ENCODE peak calls at places on chromosomes 4 and X, in six cellular contexts. One of them, this sample, is unnamed.

GRCh38 chr4:1055721-1056590 is 44.5 kb downstream of the FGFRL1 start:
- ATAC-seq in sciatic nerve: peak
- ATAC-seq in right cardiac atrium: peak
- ATAC-seq in T-cell: peak
- ATAC-seq in naive B cell: peak
- ATAC-seq in activated CD8-positive, alpha-beta memory T cell treated with anti-CD3 and anti-CD28 coated beads, Interleukin-2, amount 10 ng/mL, durations not matched to agents 7 days and 5 days: peak
- ATAC-seq in this sample: peak

GRCh38 chr4:153217440-153217839 is 13.2 kb downstream of the TRIM2 start:
- ATAC-seq in activated CD8-positive, alpha-beta memory T cell treated with anti-CD3 and anti-CD28 coated beads, Interleukin-2, amount 10 ng/mL, durations not matched to agents 7 days and 5 days: no peak
- ATAC-seq in naive B cell: peak
- ATAC-seq in T-cell: no peak
- ATAC-seq in right cardiac atrium: no peak
- ATAC-seq in sciatic nerve: no peak
- ATAC-seq in this sample: no peak

GRCh38 chrX:118560380-118560932 is 64.8 kb downstream of the DOCK11 start:
- ATAC-seq in T-cell: no peak
- ATAC-seq in sciatic nerve: no peak
- ATAC-seq in activated CD8-positive, alpha-beta memory T cell treated with anti-CD3 and anti-CD28 coated beads, Interleukin-2, amount 10 ng/mL, durations not matched to agents 7 days and 5 days: no peak
- ATAC-seq in naive B cell: no peak
- ATAC-seq in right cardiac atrium: no peak
- ATAC-seq in this sample: no peak

GRCh38 chr4:152516156-152516555 is 19.7 kb downstream of the FBXW7 start:
- ATAC-seq in naive B cell: no peak
- ATAC-seq in sciatic nerve: no peak
- ATAC-seq in right cardiac atrium: no peak
- ATAC-seq in T-cell: no peak
- ATAC-seq in activated CD8-positive, alpha-beta memory T cell treated with anti-CD3 and anti-CD28 coated beads, Interleukin-2, amount 10 ng/mL, durations not matched to agents 7 days and 5 days: no peak
- ATAC-seq in this sample: peak

GRCh38 chr4:76058888-76059426 is 15.6 kb upstream of the ART3 start:
- ATAC-seq in T-cell: no peak
- ATAC-seq in right cardiac atrium: no peak
- ATAC-seq in sciatic nerve: no peak
- ATAC-seq in naive B cell: no peak
- ATAC-seq in activated CD8-positive, alpha-beta memory T cell treated with anti-CD3 and anti-CD28 coated beads, Interleukin-2, amount 10 ng/mL, durations not matched to agents 7 days and 5 days: peak
- ATAC-seq in this sample: no peak

GRCh38 chr4:150098214-150098613 is 20.0 kb downstream of the DCLK2 start:
- ATAC-seq in sciatic nerve: no peak
- ATAC-seq in naive B cell: no peak
- ATAC-seq in right cardiac atrium: no peak
- ATAC-seq in activated CD8-positive, alpha-beta memory T cell treated with anti-CD3 and anti-CD28 coated beads, Interleukin-2, amount 10 ng/mL, durations not matched to agents 7 days and 5 days: no peak
- ATAC-seq in T-cell: no peak
- ATAC-seq in this sample: peak

GRCh38 chr4:25233737-25234389 is at the start of gene PI4K2B:
- ATAC-seq in activated CD8-positive, alpha-beta memory T cell treated with anti-CD3 and anti-CD28 coated beads, Interleukin-2, amount 10 ng/mL, durations not matched to agents 7 days and 5 days: peak
- ATAC-seq in right cardiac atrium: peak
- ATAC-seq in T-cell: peak
- ATAC-seq in sciatic nerve: peak
- ATAC-seq in naive B cell: peak
- ATAC-seq in this sample: peak

GRCh38 chrX:130778773-130779172 is 124.2 kb downstream of the ENOX2 start:
- ATAC-seq in naive B cell: no peak
- ATAC-seq in sciatic nerve: no peak
- ATAC-seq in right cardiac atrium: no peak
- ATAC-seq in T-cell: no peak
- ATAC-seq in activated CD8-positive, alpha-beta memory T cell treated with anti-CD3 and anti-CD28 coated beads, Interleukin-2, amount 10 ng/mL, durations not matched to agents 7 days and 5 days: no peak
- ATAC-seq in this sample: no peak

This sample was measured in SK-N-SH treated with all-trans-retinoic acid at 6 μM for 48 hours.